ENCODE peak calls at places on chromosomes 12 and 14, in nine cellular contexts. P is prostate gland, X is PC-9, F is brain microvascular endothelial cell, Q is ovary, H is choroid plexus epithelial cell, G is cardiac fibroblast, M is cardiac muscle cell, R is lower leg skin. V is an unnamed sample.

GRCh38 chr14:42671636-42672035 is 1065.0 kb downstream of the LRFN5 start:
- DNase-seq in P (no peak), X (no peak), F (no peak), Q (no peak), H (no peak), G (no peak), M (no peak), R (no peak), V (peak)

GRCh38 chr14:60317609-60318008 is 68.6 kb downstream of the PPM1A start:
- DNase-seq in P (no peak), X (no peak), F (no peak), Q (no peak), H (no peak), G (no peak), M (no peak), R (no peak), V (no peak)

GRCh38 chr12:6333566-6333965 is 8.3 kb downstream of the TNFRSF1A start:
- DNase-seq in P (no peak), X (no peak), F (peak), Q (no peak), H (peak), G (no peak), M (no peak), R (no peak), V (peak)

GRCh38 chr12:65867428-65867827 is 43.1 kb downstream of the HMGA2 start:
- DNase-seq in P (no peak), X (no peak), F (peak), Q (no peak), H (peak), G (peak), M (no peak), R (no peak), V (peak)

GRCh38 chr14:106657460-106657859 is 1131.1 kb downstream of the TMEM121 start:
- DNase-seq in P (no peak), X (no peak), F (no peak), Q (no peak), H (no peak), G (no peak), M (no peak), R (no peak), V (no peak)

GRCh38 chr14:51442513-51443175 is 202.6 kb downstream of the TMX1 start:
- DNase-seq in P (no peak), X (peak), F (peak), Q (peak), H (peak), G (peak), M (no peak), R (no peak), V (peak)

GRCh38 chr14:74313601-74314000 is 10.9 kb upstream of the ABCD4 start:
- DNase-seq in P (no peak), X (peak), F (no peak), Q (no peak), H (no peak), G (no peak), M (no peak), R (no peak), V (no peak)

GRCh38 chr12:108850854-108851573 is 6.4 kb downstream of the SSH1 start:
- DNase-seq in P (no peak), X (no peak), F (peak), Q (no peak), H (peak), G (peak), M (no peak), R (no peak), V (peak)

GRCh38 chr14:83874662-83875061 is 1655.3 kb upstream of the FLRT2 start:
- DNase-seq in P (no peak), X (no peak), F (no peak), Q (no peak), H (no peak), G (no peak), M (no peak), R (no peak), V (peak)

GRCh38 chr14:89767861-89768268 is 186.7 kb downstream of the EFCAB11 start:
- DNase-seq in P (no peak), X (no peak), F (peak), Q (no peak), H (peak), G (peak), M (peak), R (no peak), V (peak)

GRCh38 chr12:118190266-118190665 is 54.3 kb downstream of the PEBP1 start:
- DNase-seq in P (no peak), X (no peak), F (peak), Q (no peak), H (peak), G (peak), M (peak), R (no peak), V (peak)

GRCh38 chr12:121538699-121539061 is 42.1 kb downstream of the KDM2B start:
- DNase-seq in P (no peak), X (peak), F (no peak), Q (no peak), H (no peak), G (no peak), M (no peak), R (no peak), V (no peak)

DNA sequence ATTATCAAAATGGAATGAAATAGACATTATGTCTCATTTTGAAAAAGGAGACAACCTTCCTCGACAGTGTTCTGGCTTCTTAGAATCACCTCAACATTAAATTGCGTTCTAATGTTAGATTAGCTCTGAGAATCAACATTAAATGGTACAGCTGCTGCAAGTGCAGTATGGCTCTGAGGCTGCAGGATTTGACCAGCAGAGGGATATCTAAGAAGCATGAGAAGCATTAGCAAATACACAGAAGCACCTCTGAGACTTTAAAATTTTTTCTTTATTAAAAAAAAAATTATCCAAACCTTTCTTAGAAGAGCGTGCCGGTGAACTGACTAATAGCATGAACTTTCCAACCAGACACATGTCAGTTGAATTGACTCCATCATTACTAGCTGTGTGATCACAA is 253.4 kb upstream of the LRIG3 start:
- DNase-seq in P (no peak), X (no peak), F (no peak), Q (no peak), H (peak), G (no peak), M (peak), R (no peak), V (peak)
- TF ChIP-seq CTCF in P (no peak), X (no peak), F (peak), Q (no peak), H (peak), G (peak), M (peak), R (no peak), V (peak)

GRCh38 chr12:45730842-45731336 is 1.4 kb downstream of the ARID2 start:
- DNase-seq in P (no peak), X (no peak), F (peak), Q (peak), H (peak), G (peak), M (peak), R (no peak), V (peak)

GRCh38 chr12:45731376-45731775 is 1.9 kb downstream of the ARID2 start:
- DNase-seq in P (no peak), X (no peak), F (no peak), Q (no peak), H (no peak), G (no peak), M (no peak), R (no peak), V (no peak)

GRCh38 chr12:45732936-45733335 is 3.4 kb downstream of the ARID2 start:
- DNase-seq in P (no peak), X (no peak), F (no peak), Q (no peak), H (peak), G (peak), M (no peak), R (no peak), V (no peak)

GRCh38 chr12:45730116-45730841 is 773 bp downstream of the ARID2 start:
- DNase-seq in P (peak), X (peak), F (peak), Q (peak), H (peak), G (peak), M (peak), R (peak), V (peak)

DNA sequence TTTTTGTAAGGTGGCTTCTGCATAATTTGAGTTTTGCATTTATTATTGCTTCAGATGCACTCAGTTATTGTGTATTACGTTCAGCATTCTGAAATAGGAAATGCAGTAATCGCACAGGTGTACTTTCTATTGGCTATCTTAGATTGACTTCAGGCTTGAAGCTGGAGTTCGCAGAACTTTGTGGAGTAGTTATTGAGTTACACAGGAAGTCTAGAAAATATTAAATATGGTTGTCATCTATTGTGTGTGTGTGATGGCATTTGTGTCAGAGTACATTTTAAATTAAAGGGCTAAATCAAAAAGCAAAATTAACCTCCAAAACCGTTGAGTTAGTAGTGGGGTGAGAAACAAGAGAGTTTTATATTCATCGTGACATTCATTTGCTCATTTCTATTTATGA is 2.7 kb downstream of the ARID2 start:
- DNase-seq in P (no peak), X (no peak), F (no peak), Q (no peak), H (peak), G (peak), M (no peak), R (no peak), V (peak)
- H3K4me3 ChIP-seq in P (peak), X (peak), F (no peak), Q (peak), H (peak), G (no peak), M (peak), R (no peak), V (peak)

GRCh38 chr12:62123721-62124203 is 136.4 kb upstream of the USP15 start:
- DNase-seq in P (no peak), X (no peak), F (peak), Q (peak), H (peak), G (peak), M (peak), R (no peak), V (peak)
- TF ChIP-seq CTCF in P (peak), X (peak), F (peak), Q (peak), H (peak), G (peak), M (peak), R (no peak), V (peak)

GRCh38 chr14:88323520-88324199 is 591 bp upstream of the KCNK10 start:
- DNase-seq in P (no peak), X (no peak), F (no peak), Q (no peak), H (peak), G (peak), M (peak), R (no peak), V (peak)

GRCh38 chr14:88323086-88323519 is at the start of gene KCNK10:
- DNase-seq in P (no peak), X (no peak), F (no peak), Q (no peak), H (no peak), G (peak), M (no peak), R (no peak), V (no peak)

GRCh38 chr14:88327497-88327896 is 4.4 kb upstream of the KCNK10 start:
- DNase-seq in P (no peak), X (no peak), F (no peak), Q (no peak), H (no peak), G (no peak), M (no peak), R (no peak), V (no peak)

GRCh38 chr14:88326352-88327103 is 3.5 kb upstream of the KCNK10 start:
- DNase-seq in P (no peak), X (no peak), F (no peak), Q (no peak), H (peak), G (no peak), M (peak), R (no peak), V (no peak)

GRCh38 chr14:88325883-88326282 is 2.8 kb upstream of the KCNK10 start:
- DNase-seq in P (no peak), X (no peak), F (no peak), Q (no peak), H (no peak), G (no peak), M (no peak), R (no peak), V (no peak)
- H3K4me3 ChIP-seq in P (no peak), X (no peak), F (no peak), Q (no peak), H (no peak), G (no peak), M (no peak), R (no peak), V (no peak)